ENCODE peak calls at places on chromosomes 16 and 17, in nine cellular contexts. R, C, B, T, S, Z, N, W and X are unnamed samples.
A peak's percentile ranks its signal among the peaks of the same experiment; 100 is the strongest.

GRCh38 chr17:79098282-79098867 is 23.8 kb downstream of the ENGASE start:
- DNase-seq in C (no peak), Z (no peak), S (no peak), N (no peak), B (no peak), W (no peak), T (no peak), R (no peak), X (no peak)

GRCh38 chr16:14510939-14511797 is 118.9 kb downstream of the PARN start:
- DNase-seq in B (peak; percentile 78), N (no peak), Z (no peak), W (no peak), C (no peak), S (peak; percentile 31), R (no peak), T (no peak), X (no peak)

GRCh38 chr16:50517450-50518252 is 30.5 kb upstream of the NKD1 start:
- DNase-seq in C (no peak), N (no peak), W (no peak), R (no peak), S (no peak), B (no peak), Z (no peak), T (no peak), X (no peak)

GRCh38 chr17:17382901-17383300 is 79.7 kb downstream of the NT5M start:
- DNase-seq in C (no peak), T (no peak), S (no peak), R (no peak), B (no peak), Z (no peak), N (no peak), W (no peak), X (no peak)

GRCh38 chr17:77319211-77320031 is 178.7 kb downstream of the SEC14L1 start:
- DNase-seq in C (no peak), R (peak; percentile 83), N (peak; percentile 87), S (peak; percentile 93), B (peak; percentile 82), T (peak; percentile 96), W (peak; percentile 51), Z (peak; percentile 34), X (no peak)

GRCh38 chr17:33436321-33436720 is 143.2 kb upstream of the ASIC2 start:
- DNase-seq in Z (no peak), S (no peak), R (no peak), N (no peak), B (peak; percentile 45), W (no peak), T (no peak), C (no peak), X (no peak)

GRCh38 chr17:74020522-74020921 is 183.0 kb upstream of the RPL38 start:
- DNase-seq in N (no peak), C (no peak), T (no peak), R (no peak), B (no peak), Z (no peak), S (no peak), W (no peak), X (no peak)

GRCh38 chr17:396788-397187 is 44.2 kb upstream of the RPH3AL start:
- DNase-seq in C (no peak), S (no peak), Z (no peak), B (no peak), T (no peak), N (no peak), W (no peak), R (no peak), X (no peak)

GRCh38 chr17:18197535-18198194 is 14.0 kb downstream of the ALKBH5 start:
- DNase-seq in B (no peak), T (no peak), R (no peak), Z (no peak), N (no peak), S (no peak), C (no peak), W (no peak), X (no peak)

GRCh38 chr17:76147211-76148014 is 6.4 kb upstream of the FOXJ1 start:
- DNase-seq in W (no peak), R (no peak), Z (no peak), N (no peak), C (no peak), S (peak; percentile 78), T (no peak), B (peak; percentile 50), X (no peak)

GRCh38 chr16:85781685-85782370 is 17.5 kb downstream of the EMC8 start:
- DNase-seq in C (peak; percentile 55), W (no peak), Z (no peak), T (peak; percentile 66), S (peak; percentile 14), N (no peak), R (peak; percentile 63), B (peak; percentile 29), X (peak; percentile 31)

GRCh38 chr17:78226752-78227454 is 4.5 kb upstream of the TMEM235 start:
- DNase-seq in C (no peak), N (no peak), W (no peak), B (no peak), S (peak; percentile 71), R (no peak), Z (no peak), T (peak; percentile 28), X (peak; percentile 30)

GRCh38 chr16:2366660-2367309 is 26.3 kb upstream of the ABCA3 start:
- DNase-seq in Z (no peak), R (no peak), B (no peak), W (no peak), N (no peak), T (no peak), S (no peak), C (no peak), X (no peak)

GRCh38 chr17:57672971-57673370 is 72.1 kb downstream of the CCDC182 start:
- DNase-seq in S (no peak), Z (no peak), B (no peak), R (no peak), N (no peak), C (no peak), W (no peak), T (no peak), X (no peak)

GRCh38 chr16:50151744-50152143 is 1.4 kb upstream of the TENT4B start:
- DNase-seq in W (no peak), R (no peak), S (no peak), B (no peak), C (no peak), T (no peak), N (no peak), Z (no peak), X (no peak)

GRCh38 chr17:29292071-29292991 is 1.6 kb downstream of the NUFIP2 start:
- DNase-seq in C (peak; percentile 29), T (peak; percentile 42), N (peak; percentile 52), R (peak; percentile 67), Z (peak; percentile 27), W (peak; percentile 30), B (peak; percentile 62), S (peak; percentile 4), X (peak; percentile 36)

GRCh38 chr17:32445075-32445427 is 741 bp downstream of the PSMD11 start:
- DNase-seq in B (peak; percentile 65), S (peak; percentile 47), N (peak; percentile 30), R (no peak), Z (peak; percentile 2), W (peak; percentile 5), C (no peak), T (peak; percentile 57), X (no peak)

GRCh38 chr17:57862990-57863667 is 13.3 kb upstream of the MRPS23 start:
- DNase-seq in S (no peak), Z (no peak), W (no peak), R (no peak), T (no peak), N (no peak), B (no peak), C (peak; percentile 61), X (peak; percentile 56)

GRCh38 chr17:76219670-76220383 is 20.5 kb downstream of the RNF157 start:
- DNase-seq in C (no peak), S (no peak), Z (no peak), B (no peak), R (no peak), N (no peak), W (no peak), T (no peak), X (no peak)

GRCh38 chr16:4138735-4139134 is 22.5 kb upstream of the ADCY9 start:
- DNase-seq in R (no peak), T (no peak), C (no peak), N (no peak), S (no peak), B (peak; percentile 58), Z (no peak), W (no peak), X (no peak)

GRCh38 chr16:4136229-4136813 is 20.1 kb upstream of the ADCY9 start:
- DNase-seq in T (peak; percentile 93), W (no peak), S (peak; percentile 71), B (no peak), C (no peak), R (no peak), N (peak; percentile 86), Z (no peak), X (no peak)

GRCh38 chr16:4135537-4135936 is 19.3 kb upstream of the ADCY9 start:
- DNase-seq in R (no peak), T (no peak), N (no peak), S (no peak), Z (no peak), B (no peak), W (no peak), C (no peak), X (no peak)

GRCh38 chr16:4139968-4140367 is 23.7 kb upstream of the ADCY9 start:
- DNase-seq in W (no peak), T (no peak), N (no peak), C (no peak), Z (no peak), R (no peak), S (no peak), B (no peak), X (no peak)

GRCh38 chr16:4137438-4137837 is 21.2 kb upstream of the ADCY9 start:
- DNase-seq in N (no peak), S (no peak), T (no peak), R (no peak), W (no peak), C (no peak), Z (no peak), B (no peak), X (no peak)
- H3K27ac ChIP-seq in N (no peak overlapping the region), S (no peak overlapping the region), T (no peak overlapping the region), R (no peak overlapping the region), W (no peak overlapping the region), C (no peak overlapping the region), Z (no peak overlapping the region), B (no peak overlapping the region), X (no peak overlapping the region)

GRCh38 chr17:9044796-9045470 is 23.6 kb downstream of the NTN1 start:
- DNase-seq in T (no peak), W (no peak), B (no peak), Z (no peak), S (peak; percentile 8), R (no peak), C (no peak), N (no peak), X (no peak)
- H3K27ac ChIP-seq in T (no peak overlapping the region), W (no peak overlapping the region), B (no peak overlapping the region), Z (no peak overlapping the region), S (no peak overlapping the region), R (no peak overlapping the region), C (no peak overlapping the region), N (no peak overlapping the region), X (no peak overlapping the region)

GRCh38 chr16:90023078-90023447 is 3.8 kb upstream of the DBNDD1 start:
- DNase-seq in R (no peak), N (no peak), S (no peak), C (no peak), Z (no peak), B (no peak), T (no peak), W (no peak), X (no peak)
- H3K27ac ChIP-seq in R (peak overlapping the region; percentile 79), N (peak overlapping the region; percentile 68), S (no peak overlapping the region), C (no peak overlapping the region), Z (no peak overlapping the region), B (no peak overlapping the region), T (no peak overlapping the region), W (no peak overlapping the region), X (peak overlapping the region; percentile 77)

GRCh38 chr16:53732296-53732929 is 28.5 kb downstream of the FTO start:
- DNase-seq in S (peak; percentile 65), N (no peak), W (no peak), T (peak; percentile 69), R (no peak), B (peak; percentile 11), C (no peak), Z (no peak), X (no peak)
- H3K27ac ChIP-seq in S (peak overlapping the region; percentile 66), N (no peak overlapping the region), W (no peak overlapping the region), T (no peak overlapping the region), R (no peak overlapping the region), B (peak overlapping the region; percentile 41), C (no peak overlapping the region), Z (no peak overlapping the region), X (no peak overlapping the region)